ENCODE peak calls at places on chromosome 9, in eight cellular contexts. V, R, W, K, X, M, J and L are unnamed samples.

GRCh38 chr9:74609671-74610416 is 112.7 kb downstream of the RORB start:
- DNase-seq in V (no peak), R (no peak), W (no peak), K (no peak), X (no peak), M (no peak), J (peak; percentile 6), L (no peak)

GRCh38 chr9:32426278-32426939 is 42.0 kb downstream of the ACO1 start:
- DNase-seq in V (no peak), R (no peak), W (peak; percentile 95), K (peak; percentile 68), X (no peak), M (peak; percentile 5), J (no peak), L (no peak)

GRCh38 chr9:70529377-70529776 is 114.9 kb upstream of the KLF9 start:
- DNase-seq in V (no peak), R (no peak), W (no peak), K (no peak), X (no peak), M (no peak), J (no peak), L (no peak)

GRCh38 chr9:100428871-100429654 is 2.1 kb downstream of the MSANTD3 start:
- DNase-seq in V (no peak), R (no peak), W (peak; percentile 99), K (no peak), X (no peak), M (no peak), J (no peak), L (no peak)

GRCh38 chr9:110364451-110364850 is 26.8 kb upstream of the TXNDC8 start:
- DNase-seq in V (no peak), R (no peak), W (no peak), K (no peak), X (no peak), M (no peak), J (no peak), L (no peak)

GRCh38 chr9:72292874-72293607 is 72.0 kb downstream of the ZFAND5 start:
- DNase-seq in V (no peak), R (no peak), W (peak; percentile 96), K (peak; percentile 36), X (no peak), M (no peak), J (peak; percentile 21), L (no peak)

GRCh38 chr9:99894826-99895225 is 11.6 kb upstream of the STX17 start:
- DNase-seq in V (no peak), R (no peak), W (no peak), K (no peak), X (no peak), M (no peak), J (no peak), L (no peak)

GRCh38 chr9:30846644-30847043 is 1537.8 kb upstream of the ACO1 start:
- DNase-seq in V (no peak), R (no peak), W (no peak), K (no peak), X (no peak), M (no peak), J (no peak), L (no peak)

GRCh38 chr9:76020654-76021053 is 130.2 kb downstream of the PCSK5 start:
- DNase-seq in V (no peak), R (no peak), W (no peak), K (no peak), X (no peak), M (no peak), J (no peak), L (no peak)

GRCh38 chr9:4750021-4750673 is 9.1 kb upstream of the AK3 start:
- DNase-seq in V (peak; percentile 6), R (peak; percentile 36), W (peak; percentile 69), K (no peak), X (peak; percentile 5), M (no peak), J (peak; percentile 57), L (peak; percentile 40)

GRCh38 chr9:116243708-116244107 is 90.1 kb downstream of the PAPPA start:
- DNase-seq in V (no peak), R (no peak), W (peak; percentile 53), K (no peak), X (no peak), M (no peak), J (no peak), L (no peak)

GRCh38 chr9:86626802-86627201 is 272.6 kb upstream of the TUT7 start:
- DNase-seq in V (no peak), R (no peak), W (no peak), K (no peak), X (no peak), M (no peak), J (no peak), L (no peak)

GRCh38 chr9:124708633-124709032 is 62.5 kb downstream of the NR6A1 start:
- DNase-seq in V (no peak), R (no peak), W (no peak), K (no peak), X (no peak), M (no peak), J (peak; percentile 62), L (no peak)

GRCh38 chr9:127566351-127567001 is 45.6 kb upstream of the STXBP1 start:
- DNase-seq in V (no peak), R (no peak), W (no peak), K (peak; percentile 58), X (no peak), M (no peak), J (no peak), L (no peak)

GRCh38 chr9:106019017-106019692 is 324.8 kb downstream of the TMEM38B start:
- DNase-seq in V (peak; percentile 43), R (no peak), W (no peak), K (no peak), X (no peak), M (no peak), J (no peak), L (no peak)

GRCh38 chr9:122096620-122097415 is 3.7 kb upstream of the TTLL11 start:
- DNase-seq in V (no peak), R (no peak), W (no peak), K (no peak), X (no peak), M (no peak), J (no peak), L (no peak)

GRCh38 chr9:127014210-127014609 is 99.6 kb downstream of the RALGPS1 start:
- DNase-seq in V (no peak), R (no peak), W (peak; percentile 38), K (no peak), X (no peak), M (no peak), J (no peak), L (no peak)

GRCh38 chr9:35757527-35758275 is 3.6 kb upstream of the MSMP start:
- DNase-seq in V (no peak), R (peak; percentile 41), W (no peak), K (no peak), X (no peak), M (peak; percentile 35), J (no peak), L (peak; percentile 31)

GRCh38 chr9:81833563-81834345 is 94.5 kb upstream of the SPATA31D4 start:
- DNase-seq in V (no peak), R (no peak), W (peak; percentile 39), K (peak; percentile 31), X (no peak), M (no peak), J (no peak), L (no peak)

GRCh38 chr9:29211681-29212589 is 1638.7 kb upstream of the C9orf72 start:
- DNase-seq in V (peak; percentile 85), R (peak; percentile 80), W (peak; percentile 39), K (peak; percentile 67), X (peak; percentile 83), M (peak; percentile 33), J (peak; percentile 73), L (peak; percentile 85)